ENCODE peak calls at places on chromosomes 1 and 21, in ten cellular contexts. W is lower lobe of right lung; K is CD8-positive, alpha-beta T cell; T is GM12864; U is fibroblast of mammary gland; Y is fibroblast of the aortic adventitia; O is cardiac muscle cell; I is heart left ventricle; L is AG04450; H is A549. D is an unnamed sample.

GRCh38 chr1:58620259-58620658 is 43.2 kb upstream of the TACSTD2 start:
- DNase-seq in H (no peak), O (no peak), K (no peak), L (no peak), Y (no peak), U (no peak), W (no peak), I (no peak), T (no peak), D (no peak)

GRCh38 chr1:64896546-64896945 is 69.8 kb downstream of the JAK1 start:
- DNase-seq in Y (no peak), L (no peak), K (no peak), T (no peak), H (no peak), O (no peak), U (no peak), I (no peak), W (no peak), D (no peak)

GRCh38 chr1:203507227-203507626 is 13.3 kb downstream of the OPTC start:
- DNase-seq in K (no peak), W (no peak), O (peak), L (no peak), H (no peak), T (no peak), I (peak), Y (peak), U (peak), D (no peak)

GRCh38 chr1:230308039-230308438 is 118.1 kb downstream of the PGBD5 start:
- DNase-seq in K (no peak), Y (peak), O (peak), W (peak), U (peak), H (peak), I (peak), T (no peak), L (peak), D (no peak)

GRCh38 chr1:17347769-17348592 is 24.0 kb upstream of the PADI6 start:
- DNase-seq in U (peak), I (no peak), L (no peak), W (peak), Y (peak), T (no peak), K (no peak), H (peak), O (peak), D (no peak)

GRCh38 chr21:34336756-34337391 is 26.9 kb upstream of the KCNE2 start:
- DNase-seq in L (peak), I (no peak), T (no peak), Y (peak), O (peak), H (no peak), U (no peak), W (no peak), K (no peak), D (no peak)

GRCh38 chr1:51346086-51346942 is 16.0 kb upstream of the TTC39A start:
- DNase-seq in T (no peak), Y (no peak), I (no peak), O (no peak), W (no peak), U (no peak), H (no peak), L (no peak), K (no peak), D (no peak)

GRCh38 chr1:61585714-61586113 is 139.2 kb downstream of the TM2D1 start:
- DNase-seq in O (no peak), U (no peak), Y (peak), K (no peak), T (no peak), W (no peak), I (no peak), L (no peak), H (no peak), D (no peak)

GRCh38 chr1:223771814-223772770 is 59.8 kb downstream of the CAPN2 start:
- DNase-seq in L (peak), U (peak), K (no peak), W (peak), O (peak), Y (peak), I (peak), T (no peak), H (peak), D (peak)

GRCh38 chr1:161091796-161092507 is 2.6 kb upstream of the NECTIN4 start:
- DNase-seq in Y (no peak), T (no peak), L (no peak), O (peak), K (no peak), W (no peak), U (no peak), I (no peak), H (no peak), D (no peak)

GRCh38 chr1:181206513-181206912 is 118.0 kb downstream of the IER5 start:
- DNase-seq in U (no peak), K (no peak), W (no peak), L (no peak), T (no peak), I (no peak), H (no peak), O (no peak), Y (no peak), D (no peak)

GRCh38 chr21:38129711-38130110 is 127.1 kb upstream of the KCNJ15 start:
- DNase-seq in K (no peak), I (no peak), H (no peak), Y (no peak), U (no peak), L (no peak), T (no peak), O (no peak), W (no peak), D (no peak)

GRCh38 chr21:29656504-29657227 is 283.1 kb downstream of the GRIK1 start:
- DNase-seq in W (no peak), Y (peak), T (no peak), L (no peak), I (no peak), H (no peak), O (peak), U (peak), K (no peak), D (peak)

GRCh38 chr1:56404561-56405030 is 174.8 kb downstream of the PLPP3 start:
- DNase-seq in T (no peak), L (no peak), U (peak), Y (peak), H (no peak), W (no peak), O (peak), K (no peak), I (peak), D (no peak)

GRCh38 chr1:219174672-219175564 is 1.2 kb downstream of the LYPLAL1 start:
- DNase-seq in H (no peak), K (peak), U (peak), Y (peak), T (no peak), O (peak), W (no peak), L (peak), I (no peak), D (peak)

GRCh38 chr1:31715097-31715872 is 11.5 kb upstream of the COL16A1 start:
- DNase-seq in I (peak), Y (peak), W (peak), K (peak), L (peak), U (peak), O (peak), T (no peak), H (peak), D (peak)

GRCh38 chr1:209823143-209824041 is 4.4 kb upstream of the UTP25 start:
- DNase-seq in W (no peak), T (no peak), I (no peak), Y (peak), H (peak), K (no peak), L (no peak), O (peak), U (peak), D (peak)

GRCh38 chr1:192461684-192462083 is 113.9 kb upstream of the RGS1 start:
- DNase-seq in I (no peak), U (no peak), L (no peak), H (no peak), O (no peak), T (no peak), Y (no peak), W (no peak), K (no peak), D (no peak)

GRCh38 chr1:61120998-61121397 is 38.6 kb downstream of the NFIA start:
- DNase-seq in L (no peak), O (peak), Y (peak), W (no peak), U (peak), H (no peak), T (no peak), K (no peak), I (no peak), D (no peak)

GRCh38 chr1:205240569-205240968 is 12.8 kb downstream of the TMCC2 start:
- DNase-seq in U (no peak), Y (no peak), I (no peak), W (no peak), H (no peak), T (no peak), L (no peak), O (no peak), K (no peak), D (no peak)

GRCh38 chr1:209428241-209428921 is 155.1 kb upstream of the CAMK1G start:
- DNase-seq in T (no peak), I (no peak), Y (no peak), K (no peak), H (no peak), L (no peak), W (no peak), O (no peak), U (no peak), D (no peak)

GRCh38 chr1:45721207-45721606 is 29.2 kb downstream of the IPP start:
- DNase-seq in L (peak), Y (peak), I (no peak), U (no peak), K (no peak), W (no peak), O (peak), T (no peak), H (no peak), D (no peak)

GRCh38 chr1:213669964-213670691 is 317.6 kb upstream of the PROX1 start:
- DNase-seq in O (no peak), W (no peak), T (no peak), U (no peak), K (peak), L (no peak), H (no peak), I (no peak), Y (no peak), D (no peak)

GRCh38 chr1:34918609-34919561 is 10.6 kb downstream of the DLGAP3 start:
- DNase-seq in O (no peak), T (peak), Y (no peak), W (peak), K (no peak), U (peak), H (no peak), L (no peak), I (no peak), D (peak)

GRCh38 chr1:38455829-38456563 is 403.6 kb downstream of the RRAGC start:
- DNase-seq in Y (no peak), L (no peak), O (no peak), I (no peak), U (no peak), T (no peak), W (no peak), H (no peak), K (no peak), D (no peak)

GRCh38 chr1:232239557-232240468 is 390.1 kb downstream of the SIPA1L2 start:
- DNase-seq in W (no peak), K (no peak), O (no peak), Y (no peak), H (no peak), T (no peak), L (no peak), I (no peak), U (no peak), D (no peak)

GRCh38 chr1:182446033-182446669 is 3.8 kb upstream of the RGSL1 start:
- DNase-seq in W (no peak), Y (peak), U (peak), I (no peak), T (peak), L (no peak), H (peak), O (peak), K (no peak), D (peak)

GRCh38 chr1:53370369-53370961 is 42.6 kb upstream of the LRP8 start:
- DNase-seq in O (no peak), Y (no peak), I (no peak), H (no peak), U (no peak), K (no peak), T (no peak), L (no peak), W (no peak), D (no peak)

GRCh38 chr1:203036135-203036534 is 9.8 kb downstream of the PPFIA4 start:
- DNase-seq in O (peak), H (no peak), L (no peak), I (no peak), W (no peak), T (no peak), K (no peak), U (no peak), Y (no peak), D (no peak)

GRCh38 chr1:201022824-201023516 is 544 bp downstream of the KIF21B start:
- DNase-seq in Y (no peak), H (no peak), K (peak), T (no peak), I (no peak), W (peak), O (no peak), U (no peak), L (no peak), D (peak)

GRCh38 chr21:44932366-44933181 is 7.3 kb upstream of the SLX9 start:
- DNase-seq in K (peak), T (no peak), I (no peak), U (no peak), H (no peak), L (no peak), Y (no peak), W (peak), O (peak), D (peak)
- TF ChIP-seq CTCF in K (peak), T (peak), I (peak), U (peak), H (peak), L (peak), Y (peak), W (peak), O (peak), D (peak)

GRCh38 chr1:111598534-111598933 is 21.1 kb upstream of the RAP1A start:
- DNase-seq in I (no peak), K (peak), U (no peak), O (no peak), W (no peak), T (peak), L (no peak), H (no peak), Y (no peak), D (peak)
- H3K4me3 ChIP-seq in I (no peak), K (no peak), U (no peak), O (no peak), W (no peak), T (no peak), L (no peak), H (no peak), Y (no peak), D (peak)

GRCh38 chr1:240492832-240493440 is 119.0 kb downstream of the GREM2 start:
- DNase-seq in T (no peak), Y (no peak), I (no peak), H (peak), K (no peak), L (no peak), U (peak), O (peak), W (peak), D (no peak)
- TF ChIP-seq CTCF in T (peak), Y (peak), I (no peak), H (peak), K (no peak), L (peak), U (peak), O (peak), W (no peak), D (no peak)

GRCh38 chr1:114488739-114489138 is 22.3 kb downstream of the TRIM33 start:
- DNase-seq in I (no peak), K (no peak), O (no peak), W (no peak), U (no peak), T (no peak), L (no peak), Y (no peak), H (no peak), D (no peak)
- H3K4me3 ChIP-seq in I (no peak), K (no peak), O (no peak), W (no peak), U (no peak), T (no peak), L (no peak), Y (no peak), H (no peak), D (no peak)

GRCh38 chr21:30839304-30839703 is 9.7 kb upstream of the KRTAP7-1 start:
- DNase-seq in H (no peak), Y (no peak), O (peak), T (no peak), L (no peak), W (no peak), I (no peak), K (no peak), U (peak), D (peak)
- TF ChIP-seq CTCF in H (no peak), Y (no peak), O (no peak), T (peak), L (no peak), W (no peak), I (no peak), K (no peak), U (peak), D (peak)